ENCODE peak calls at places on chromosomes 1 and 21, in seven cellular contexts. B is fibroblast of lung, S is hepatocyte, R is GM12878, X is mesendoderm, U is astrocyte, W is neural progenitor cell. N is an unnamed sample.

GRCh38 chr1:230016139-230016538 is 50.9 kb upstream of the GALNT2 start:
- DNase-seq in B (no peak), S (no peak), R (no peak), X (no peak), U (no peak), W (no peak), N (no peak)

GRCh38 chr21:29520146-29520545 is 221.4 kb downstream of the BACH1 start:
- DNase-seq in B (no peak), S (no peak), R (no peak), X (no peak), U (no peak), W (no peak), N (no peak)

GRCh38 chr1:42736152-42736551 is 3.9 kb downstream of the CLDN19 start:
- DNase-seq in B (peak; percentile 20), S (peak; percentile 35), R (no peak), X (peak; percentile 73), U (no peak), W (peak; percentile 32), N (peak; percentile 64)

GRCh38 chr1:38005195-38006007 is at the start of gene FHL3:
- DNase-seq in B (peak; percentile 38), S (peak; percentile 82), R (no peak), X (peak; percentile 89), U (peak; percentile 35), W (peak; percentile 87), N (peak; percentile 89)

GRCh38 chr1:210328746-210329488 is at the start of gene HHAT:
- DNase-seq in B (peak; percentile 64), S (peak; percentile 88), R (no peak), X (peak; percentile 72), U (peak; percentile 64), W (peak; percentile 88), N (peak; percentile 82)

GRCh38 chr1:162171078-162171477 is 101.6 kb downstream of the NOS1AP start:
- DNase-seq in B (no peak), S (no peak), R (no peak), X (no peak), U (peak; percentile 59), W (no peak), N (no peak)

GRCh38 chr1:151175910-151176309 is at the start of gene TMOD4:
- DNase-seq in B (peak; percentile 37), S (peak; percentile 30), R (no peak), X (peak; percentile 48), U (no peak), W (peak; percentile 13), N (peak; percentile 54)

GRCh38 chr1:234525156-234525774 is 46.3 kb upstream of the TARBP1 start:
- DNase-seq in B (no peak), S (no peak), R (no peak), X (peak; percentile 38), U (no peak), W (no peak), N (peak; percentile 15)

GRCh38 chr1:30816211-30817082 is 58.9 kb upstream of the LAPTM5 start:
- DNase-seq in B (peak; percentile 83), S (peak; percentile 76), R (no peak), X (peak; percentile 94), U (peak; percentile 91), W (peak; percentile 97), N (peak; percentile 96)

GRCh38 chr1:75673885-75674284 is 50.6 kb upstream of the ACADM start:
- DNase-seq in B (no peak), S (no peak), R (no peak), X (no peak), U (no peak), W (no peak), N (no peak)

GRCh38 chr1:170538687-170539086 is 6.7 kb downstream of the GORAB start:
- DNase-seq in B (no peak), S (no peak), R (no peak), X (no peak), U (no peak), W (no peak), N (no peak)

GRCh38 chr1:170539154-170539553 is 7.2 kb downstream of the GORAB start:
- DNase-seq in B (no peak), S (no peak), R (no peak), X (no peak), U (no peak), W (no peak), N (no peak)

GRCh38 chr1:170535418-170535817 is 3.5 kb downstream of the GORAB start:
- DNase-seq in B (no peak), S (no peak), R (no peak), X (no peak), U (no peak), W (no peak), N (no peak)

GRCh38 chr1:170537798-170538503 is 6.0 kb downstream of the GORAB start:
- DNase-seq in B (peak; percentile 57), S (no peak), R (no peak), X (no peak), U (peak; percentile 63), W (no peak), N (no peak)

DNA sequence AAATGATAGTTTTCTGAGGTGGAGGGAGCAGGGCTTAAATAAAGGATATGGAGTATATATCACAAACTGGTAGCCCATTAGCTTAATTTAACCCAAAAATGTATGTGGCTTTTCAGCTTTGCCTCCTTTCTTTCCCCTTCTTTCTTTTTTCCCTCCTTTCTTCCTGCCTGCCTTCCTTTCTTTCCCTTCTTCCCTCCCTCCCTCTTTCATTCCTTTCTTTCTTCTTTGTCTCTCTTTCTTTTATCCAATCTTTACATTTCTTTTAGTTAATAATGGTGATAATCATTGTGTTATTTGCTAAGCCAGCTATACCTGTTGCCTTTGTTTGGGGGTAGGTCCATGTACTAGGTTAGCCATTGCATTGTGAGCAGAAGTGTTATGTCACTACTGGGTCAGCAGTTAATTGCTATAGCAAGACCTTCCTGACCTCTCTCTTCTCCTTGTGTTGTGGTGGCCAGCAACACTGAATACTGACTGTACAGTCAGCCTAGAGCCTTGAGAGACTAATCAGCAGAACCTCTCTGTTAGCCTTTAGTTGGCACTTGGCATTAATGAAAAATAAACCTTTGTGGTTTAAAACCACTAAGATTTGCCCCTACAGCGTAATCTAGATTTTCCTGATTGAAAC is 5.1 kb downstream of the GORAB start:
- DNase-seq in B (no peak), S (no peak), R (no peak), X (no peak), U (no peak), W (no peak), N (no peak)
- H3K4me2 ChIP-seq in B (no peak overlapping the region), S (no peak overlapping the region), R (no peak overlapping the region), X (no peak overlapping the region), U (no peak overlapping the region), W (no peak overlapping the region), N (no peak overlapping the region)

GRCh38 chr1:181038399-181038873 is 4.7 kb downstream of the MR1 start:
- DNase-seq in B (peak; percentile 63), S (peak; percentile 69), R (no peak), X (peak; percentile 93), U (peak; percentile 36), W (peak; percentile 76), N (peak; percentile 91)

GRCh38 chr1:181040284-181040865 is 6.6 kb downstream of the MR1 start:
- DNase-seq in B (no peak), S (peak; percentile 24), R (no peak), X (no peak), U (no peak), W (no peak), N (no peak)

GRCh38 chr1:181044449-181044966 is 10.7 kb downstream of the MR1 start:
- DNase-seq in B (no peak), S (peak; percentile 85), R (peak; percentile 60), X (no peak), U (no peak), W (no peak), N (no peak)

DNA sequence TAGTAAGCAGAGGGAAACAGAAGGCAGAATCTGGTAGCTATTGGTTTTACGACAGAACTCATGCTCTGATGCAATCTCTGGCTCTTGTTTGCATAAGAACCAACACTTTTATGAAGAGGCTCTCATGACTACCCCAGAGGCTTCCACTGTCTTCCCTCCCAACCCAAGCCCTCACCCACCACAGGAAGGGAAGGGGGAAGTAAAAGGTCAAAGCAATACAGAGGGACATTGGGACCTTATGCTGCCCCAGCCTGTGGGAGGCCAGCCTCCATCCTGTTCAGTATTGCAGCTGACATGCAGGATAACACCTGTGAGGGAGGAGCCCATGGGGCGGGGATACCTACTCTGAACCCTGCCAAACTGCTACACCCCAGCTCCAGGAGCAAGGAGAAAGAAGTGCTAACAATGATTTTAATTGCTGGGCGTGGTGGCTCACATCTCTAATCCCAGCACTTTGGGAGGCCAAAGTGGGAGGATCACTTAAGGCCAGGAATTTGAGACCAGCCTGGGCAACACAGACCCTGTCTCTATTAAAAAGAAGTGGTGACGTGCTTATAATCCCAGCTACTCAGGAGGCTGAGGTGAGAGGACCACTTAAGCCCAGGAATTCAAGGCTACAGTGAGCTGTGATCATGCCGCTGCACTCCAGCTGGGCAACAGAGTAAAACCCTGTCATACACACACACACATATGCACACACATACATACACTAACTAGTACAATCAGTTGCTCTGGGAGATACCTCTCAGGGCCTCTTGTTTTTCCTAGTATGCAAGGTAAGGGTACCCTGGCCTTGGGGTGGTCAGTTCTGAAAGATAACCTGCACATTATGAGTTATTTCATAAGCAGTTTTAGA is 9.5 kb downstream of the MR1 start:
- DNase-seq in B (peak; percentile 31), S (peak; percentile 65), R (no peak), X (no peak), U (no peak), W (no peak), N (peak; percentile 32)
- H3K4me2 ChIP-seq in B (no peak overlapping the region), S (peak overlapping the region; percentile 9), R (peak overlapping the region; percentile 38), X (no peak overlapping the region), U (no peak overlapping the region), W (no peak overlapping the region), N (peak overlapping the region; percentile 43)

GRCh38 chr21:38495242-38495641 is 3.0 kb downstream of the ERG start:
- DNase-seq in B (no peak), S (no peak), R (no peak), X (no peak), U (no peak), W (no peak), N (no peak)

GRCh38 chr21:38500073-38500472 is 1.8 kb upstream of the ERG start:
- DNase-seq in B (no peak), S (no peak), R (no peak), X (no peak), U (peak; percentile 6), W (no peak), N (no peak)

GRCh38 chr21:38496224-38496623 is 2.1 kb downstream of the ERG start:
- DNase-seq in B (no peak), S (no peak), R (no peak), X (no peak), U (no peak), W (no peak), N (no peak)

GRCh38 chr21:38499296-38499695 is 1.0 kb upstream of the ERG start:
- DNase-seq in B (no peak), S (no peak), R (no peak), X (no peak), U (peak; percentile 49), W (no peak), N (no peak)

GRCh38 chr21:38498057-38498833 is at the start of gene ERG:
- DNase-seq in B (no peak), S (no peak), R (no peak), X (no peak), U (no peak), W (no peak), N (no peak)
- H3K4me2 ChIP-seq in B (no peak within 1 kb of the TSS), S (no peak within 1 kb of the TSS), R (no peak within 1 kb of the TSS), X (no peak within 1 kb of the TSS), U (peak within 1 kb of the TSS; percentile 36), W (no peak within 1 kb of the TSS), N (no peak within 1 kb of the TSS)

DNA sequence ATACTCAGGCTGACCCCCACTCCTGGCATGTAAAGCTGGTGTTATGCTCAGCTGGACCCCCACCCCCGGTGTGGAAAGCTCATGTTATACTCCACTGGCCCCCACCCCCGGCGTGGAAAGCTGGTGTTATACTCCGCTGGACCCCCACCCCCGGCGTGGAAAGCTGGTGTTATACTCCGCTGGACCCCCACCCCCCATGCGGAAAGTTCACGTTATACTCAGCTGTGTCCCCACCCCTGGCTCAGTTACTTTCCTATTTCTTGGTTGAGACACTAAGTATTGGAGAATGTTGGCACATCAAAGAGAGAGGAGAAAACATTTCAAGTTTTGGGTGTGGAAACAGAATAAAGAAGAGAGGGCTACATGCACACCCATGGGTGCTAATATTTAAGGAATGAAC is 37.8 kb downstream of the UMODL1 start:
- DNase-seq in B (no peak), S (no peak), R (no peak), X (no peak), U (no peak), W (no peak), N (no peak)
- H3K4me2 ChIP-seq in B (no peak overlapping the region), S (no peak overlapping the region), R (no peak overlapping the region), X (no peak overlapping the region), U (no peak overlapping the region), W (no peak overlapping the region), N (no peak overlapping the region)

N was measured in GM23338.